ENCODE peak calls at places on chromosomes 4 and X, in four cellular contexts. One of them, this sample, is unnamed.

GRCh38 chr4:155526452-155527169 is 140.0 kb upstream of the GUCY1A1 start:
- DNase-seq in ovary: no peak
- DNase-seq in hepatocyte: peak; percentile 38
- DNase-seq in esophagus squamous epithelium: no peak
- DNase-seq in this sample: no peak

GRCh38 chr4:61619528-61619927 is 419.4 kb downstream of the ADGRL3 start:
- DNase-seq in ovary: no peak
- DNase-seq in hepatocyte: no peak
- DNase-seq in esophagus squamous epithelium: no peak
- DNase-seq in this sample: no peak

GRCh38 chr4:110364911-110365520 is 110.9 kb upstream of the ENPEP start:
- DNase-seq in hepatocyte: peak; percentile 16
- DNase-seq in ovary: no peak
- DNase-seq in esophagus squamous epithelium: no peak
- DNase-seq in this sample: no peak

GRCh38 chr4:113331811-113332210 is 282.4 kb downstream of the ANK2 start:
- DNase-seq in hepatocyte: peak; percentile 7
- DNase-seq in esophagus squamous epithelium: no peak
- DNase-seq in ovary: no peak
- DNase-seq in this sample: no peak

GRCh38 chrX:138711399-138712347 is at the start of gene FGF13:
- DNase-seq in ovary: peak; percentile 39
- DNase-seq in esophagus squamous epithelium: no peak
- DNase-seq in hepatocyte: peak; percentile 55
- DNase-seq in this sample: no peak

GRCh38 chrX:6382284-6382683 is 152.6 kb downstream of the VCX3A start:
- DNase-seq in ovary: no peak
- DNase-seq in esophagus squamous epithelium: no peak
- DNase-seq in hepatocyte: peak; percentile 9
- DNase-seq in this sample: no peak

GRCh38 chrX:42028113-42028512 is 104.8 kb upstream of the CASK start:
- DNase-seq in ovary: no peak
- DNase-seq in hepatocyte: peak; percentile 11
- DNase-seq in esophagus squamous epithelium: no peak
- DNase-seq in this sample: no peak

GRCh38 chr4:15756361-15756861 is 21.7 kb upstream of the CD38 start:
- DNase-seq in ovary: no peak
- DNase-seq in hepatocyte: no peak
- DNase-seq in esophagus squamous epithelium: no peak
- DNase-seq in this sample: no peak

GRCh38 chr4:128639586-128640270 is 169.8 kb upstream of the JADE1 start:
- DNase-seq in esophagus squamous epithelium: no peak
- DNase-seq in ovary: no peak
- DNase-seq in hepatocyte: no peak
- DNase-seq in this sample: no peak

GRCh38 chrX:132900631-132901030 is 57.8 kb downstream of the HS6ST2 start:
- DNase-seq in hepatocyte: no peak
- DNase-seq in ovary: no peak
- DNase-seq in esophagus squamous epithelium: no peak
- DNase-seq in this sample: no peak

GRCh38 chr4:127686656-127687055 is 43.5 kb upstream of the SLC25A31 start:
- DNase-seq in esophagus squamous epithelium: no peak
- DNase-seq in ovary: no peak
- DNase-seq in hepatocyte: no peak
- DNase-seq in this sample: no peak

DNA sequence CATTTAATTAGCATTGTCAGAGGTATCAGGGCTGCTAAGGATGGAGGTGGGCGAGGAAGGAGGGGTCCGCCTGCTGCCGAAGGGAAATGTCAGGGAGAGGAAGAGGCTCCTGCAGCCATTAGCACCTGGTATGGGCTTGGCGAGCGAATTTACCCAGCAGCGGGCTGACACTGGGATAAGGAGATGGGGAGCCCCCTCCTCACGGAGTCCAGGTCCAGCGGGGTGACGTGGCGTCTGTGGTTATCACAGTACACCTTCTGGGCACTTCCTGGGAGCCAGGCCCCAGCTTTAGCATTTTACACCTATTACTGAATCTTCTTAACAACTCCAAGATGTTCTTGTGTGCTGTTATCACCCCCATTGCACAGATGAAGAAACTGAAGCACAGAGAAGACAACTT is 83.0 kb downstream of the PPP2R2C start:
- DNase-seq in hepatocyte: no peak
- DNase-seq in ovary: no peak
- DNase-seq in esophagus squamous epithelium: no peak
- DNase-seq in this sample: no peak
- H3K27ac ChIP-seq in hepatocyte: no peak overlapping the region
- H3K27ac ChIP-seq in ovary: no peak overlapping the region
- H3K27ac ChIP-seq in esophagus squamous epithelium: no peak overlapping the region
- H3K27ac ChIP-seq in this sample: no peak overlapping the region

DNA sequence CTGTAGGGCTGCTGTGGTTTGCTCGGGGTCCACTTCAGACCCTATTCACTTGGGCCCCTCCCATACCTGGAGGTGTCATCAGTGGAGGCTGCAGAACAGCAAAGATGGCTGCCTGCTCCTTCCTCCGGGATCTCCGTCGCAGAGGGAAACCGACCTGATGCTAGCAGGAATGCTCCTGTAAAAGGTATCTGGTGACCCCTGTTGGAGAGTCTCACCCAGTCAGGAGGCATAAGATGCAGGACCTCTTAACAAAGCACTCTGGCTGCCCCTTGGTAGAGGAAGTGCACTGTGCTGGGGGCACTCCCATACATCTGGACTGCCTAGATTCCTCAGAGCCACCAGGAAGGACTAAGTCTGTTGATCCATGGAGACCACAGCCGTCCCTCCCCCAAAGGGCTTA is 296.9 kb downstream of the GRID2 start:
- DNase-seq in esophagus squamous epithelium: no peak
- DNase-seq in ovary: no peak
- DNase-seq in hepatocyte: no peak
- DNase-seq in this sample: no peak
- H3K27ac ChIP-seq in esophagus squamous epithelium: no peak overlapping the region
- H3K27ac ChIP-seq in ovary: no peak overlapping the region
- H3K27ac ChIP-seq in hepatocyte: no peak overlapping the region
- H3K27ac ChIP-seq in this sample: no peak overlapping the region

GRCh38 chr4:145760961-145761929 is 81.3 kb downstream of the C4orf51 start:
- DNase-seq in esophagus squamous epithelium: no peak
- DNase-seq in ovary: no peak
- DNase-seq in hepatocyte: no peak
- DNase-seq in this sample: no peak
- H3K27ac ChIP-seq in esophagus squamous epithelium: no peak overlapping the region
- H3K27ac ChIP-seq in ovary: no peak overlapping the region
- H3K27ac ChIP-seq in hepatocyte: no peak overlapping the region
- H3K27ac ChIP-seq in this sample: no peak overlapping the region

GRCh38 chr4:52105276-52105675 is 54.2 kb downstream of the SPATA18 start:
- DNase-seq in ovary: no peak
- DNase-seq in esophagus squamous epithelium: no peak
- DNase-seq in hepatocyte: no peak
- DNase-seq in this sample: no peak

GRCh38 chr4:52106142-52106541 is 55.0 kb downstream of the SPATA18 start:
- DNase-seq in ovary: no peak
- DNase-seq in hepatocyte: no peak
- DNase-seq in esophagus squamous epithelium: no peak
- DNase-seq in this sample: no peak

GRCh38 chr4:52106701-52107100 is 55.6 kb downstream of the SPATA18 start:
- DNase-seq in esophagus squamous epithelium: no peak
- DNase-seq in hepatocyte: peak; percentile 35
- DNase-seq in ovary: no peak
- DNase-seq in this sample: no peak

GRCh38 chr4:52107745-52108144 is 56.6 kb downstream of the SPATA18 start:
- DNase-seq in esophagus squamous epithelium: no peak
- DNase-seq in ovary: no peak
- DNase-seq in hepatocyte: no peak
- DNase-seq in this sample: no peak

GRCh38 chr4:52107336-52107735 is 56.2 kb downstream of the SPATA18 start:
- DNase-seq in ovary: no peak
- DNase-seq in esophagus squamous epithelium: no peak
- DNase-seq in hepatocyte: no peak
- DNase-seq in this sample: no peak
- H3K27ac ChIP-seq in ovary: no peak overlapping the region
- H3K27ac ChIP-seq in esophagus squamous epithelium: no peak overlapping the region
- H3K27ac ChIP-seq in hepatocyte: peak overlapping the region; percentile 36
- H3K27ac ChIP-seq in this sample: no peak overlapping the region

GRCh38 chr4:147822128-147822527 is 90.2 kb downstream of the ARHGAP10 start:
- DNase-seq in esophagus squamous epithelium: no peak
- DNase-seq in hepatocyte: peak; percentile 62
- DNase-seq in ovary: peak; percentile 90
- DNase-seq in this sample: no peak
- H3K27ac ChIP-seq in esophagus squamous epithelium: peak overlapping the region; percentile 78
- H3K27ac ChIP-seq in hepatocyte: peak overlapping the region; percentile 9
- H3K27ac ChIP-seq in ovary: no peak overlapping the region
- H3K27ac ChIP-seq in this sample: no peak overlapping the region

DNA sequence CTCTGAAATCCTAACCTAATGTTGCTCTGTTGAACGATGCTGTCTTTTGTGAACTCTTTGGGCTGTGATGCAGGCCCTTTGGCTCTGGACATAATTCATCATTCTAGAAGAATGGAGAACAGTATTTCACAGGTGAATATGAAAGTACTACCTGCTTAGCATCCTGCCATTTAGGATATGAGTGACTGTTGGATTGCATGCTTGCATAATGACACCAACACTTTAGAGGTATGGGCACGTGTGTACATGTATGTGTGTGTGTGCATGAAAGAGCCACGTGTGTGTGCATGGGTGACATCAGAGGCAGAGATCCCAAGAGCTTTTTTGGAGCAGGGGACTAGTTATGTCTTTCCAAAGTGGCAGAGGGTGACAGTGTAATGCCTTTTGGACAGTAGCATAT is 70.2 kb upstream of the ZNF518B start:
- DNase-seq in ovary: no peak
- DNase-seq in esophagus squamous epithelium: no peak
- DNase-seq in hepatocyte: no peak
- DNase-seq in this sample: no peak
- H3K27ac ChIP-seq in ovary: no peak overlapping the region
- H3K27ac ChIP-seq in esophagus squamous epithelium: no peak overlapping the region
- H3K27ac ChIP-seq in hepatocyte: no peak overlapping the region
- H3K27ac ChIP-seq in this sample: no peak overlapping the region

GRCh38 chrX:20067709-20068315 is 48.9 kb downstream of the MAP7D2 start:
- DNase-seq in ovary: peak; percentile 88
- DNase-seq in esophagus squamous epithelium: peak; percentile 0
- DNase-seq in hepatocyte: peak; percentile 64
- DNase-seq in this sample: peak; percentile 18
- H3K27ac ChIP-seq in ovary: no peak overlapping the region
- H3K27ac ChIP-seq in esophagus squamous epithelium: no peak overlapping the region
- H3K27ac ChIP-seq in hepatocyte: no peak overlapping the region
- H3K27ac ChIP-seq in this sample: no peak overlapping the region

GRCh38 chrX:130110379-130111219 is at the start of gene ELF4:
- DNase-seq in hepatocyte: peak; percentile 77
- DNase-seq in ovary: peak; percentile 64
- DNase-seq in esophagus squamous epithelium: peak; percentile 9
- DNase-seq in this sample: no peak

GRCh38 chrX:130109429-130110378 is 593 bp downstream of the ELF4 start:
- DNase-seq in ovary: peak; percentile 70
- DNase-seq in hepatocyte: peak; percentile 40
- DNase-seq in esophagus squamous epithelium: no peak
- DNase-seq in this sample: no peak

GRCh38 chrX:130111220-130111934 is 1.1 kb upstream of the ELF4 start:
- DNase-seq in ovary: peak; percentile 54
- DNase-seq in esophagus squamous epithelium: no peak
- DNase-seq in hepatocyte: no peak
- DNase-seq in this sample: no peak

GRCh38 chrX:130114141-130114561 is 3.9 kb upstream of the ELF4 start:
- DNase-seq in ovary: no peak
- DNase-seq in esophagus squamous epithelium: no peak
- DNase-seq in hepatocyte: no peak
- DNase-seq in this sample: no peak

GRCh38 chrX:130111935-130112221 is 1.6 kb upstream of the ELF4 start:
- DNase-seq in esophagus squamous epithelium: no peak
- DNase-seq in hepatocyte: no peak
- DNase-seq in ovary: no peak
- DNase-seq in this sample: no peak
- H3K27ac ChIP-seq in esophagus squamous epithelium: peak overlapping the region; percentile 88
- H3K27ac ChIP-seq in hepatocyte: no peak overlapping the region
- H3K27ac ChIP-seq in ovary: no peak overlapping the region
- H3K27ac ChIP-seq in this sample: peak overlapping the region; percentile 80

GRCh38 chr4:37978509-37978908 is 18.3 kb downstream of the PTTG2 start:
- DNase-seq in ovary: no peak
- DNase-seq in esophagus squamous epithelium: no peak
- DNase-seq in hepatocyte: no peak
- DNase-seq in this sample: no peak
- H3K27ac ChIP-seq in ovary: no peak overlapping the region
- H3K27ac ChIP-seq in esophagus squamous epithelium: peak overlapping the region; percentile 86
- H3K27ac ChIP-seq in hepatocyte: peak overlapping the region; percentile 95
- H3K27ac ChIP-seq in this sample: peak overlapping the region; percentile 69